ENCODE peak calls at places on chromosomes 7 and 10, in seven cellular contexts. B is mesenchymal stem cell, A is neuronal stem cell, X is IMR-90, Q is H9, G is H1, P is trophoblast cell. M is an unnamed sample.

GRCh38 chr10:74738985-74739567 is 87.3 kb upstream of the KAT6B start:
- DNase-seq in B (peak; percentile 16), A (no peak), X (peak; percentile 16), Q (peak; percentile 44), G (no peak), P (no peak), M (peak; percentile 65)

GRCh38 chr10:58424176-58424575 is 39.0 kb downstream of the TFAM start:
- DNase-seq in B (no peak), A (no peak), X (peak; percentile 13), Q (no peak), G (no peak), P (peak; percentile 88), M (no peak)

GRCh38 chr10:123433539-123433938 is 232.6 kb upstream of the GPR26 start:
- DNase-seq in B (no peak), A (no peak), X (no peak), Q (no peak), G (no peak), P (peak; percentile 48), M (no peak)

GRCh38 chr10:114401195-114401741 is 3.0 kb downstream of the AFAP1L2 start:
- DNase-seq in B (peak; percentile 88), A (no peak), X (peak; percentile 49), Q (no peak), G (no peak), P (no peak), M (no peak)

GRCh38 chr7:104415700-104416099 is 87.3 kb downstream of the LHFPL3 start:
- DNase-seq in B (no peak), A (no peak), X (no peak), Q (no peak), G (no peak), P (no peak), M (peak; percentile 18)

GRCh38 chr10:88896336-88897018 is 16.4 kb downstream of the STAMBPL1 start:
- DNase-seq in B (no peak), A (no peak), X (no peak), Q (no peak), G (no peak), P (peak; percentile 41), M (no peak)

GRCh38 chr10:69657417-69657816 is 27.4 kb downstream of the FAM241B start:
- DNase-seq in B (no peak), A (no peak), X (peak; percentile 6), Q (no peak), G (no peak), P (no peak), M (peak; percentile 38)

GRCh38 chr7:16627236-16627635 is 18.3 kb downstream of the ANKMY2 start:
- DNase-seq in B (peak; percentile 60), A (no peak), X (peak; percentile 59), Q (no peak), G (no peak), P (no peak), M (no peak)

DNA sequence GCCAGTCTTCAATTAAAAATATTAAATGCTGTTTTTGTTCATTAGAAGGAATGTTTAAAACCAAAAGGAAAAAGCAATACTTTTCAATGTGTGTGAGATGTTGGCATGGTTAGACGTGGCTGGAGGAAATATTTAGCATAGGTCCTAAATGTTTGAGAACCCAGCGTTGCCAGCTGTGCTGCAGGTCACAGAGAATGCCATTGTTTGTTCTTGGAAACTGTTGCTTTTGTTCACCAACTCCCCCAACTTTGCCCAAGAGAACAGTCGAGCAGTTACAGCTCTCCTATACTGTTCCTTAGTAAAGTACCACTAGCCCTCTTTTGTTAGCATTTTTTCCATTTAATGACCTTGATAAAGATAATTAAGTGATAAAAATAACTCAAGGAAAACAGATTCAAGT is 44.5 kb upstream of the ELMO1 start:
- DNase-seq in B (no peak), A (no peak), X (no peak), Q (no peak), G (no peak), P (no peak), M (no peak)
- H3K18ac ChIP-seq in B (no peak overlapping the region), A (no peak overlapping the region), X (no peak overlapping the region), Q (no peak overlapping the region), G (no peak overlapping the region), P (no peak overlapping the region), M (no peak overlapping the region)

GRCh38 chr10:55370021-55370420 is 569.0 kb upstream of the PCDH15 start:
- DNase-seq in B (peak; percentile 75), A (peak; percentile 20), X (no peak), Q (no peak), G (no peak), P (peak; percentile 1), M (no peak)

GRCh38 chr10:55367555-55367954 is 566.5 kb upstream of the PCDH15 start:
- DNase-seq in B (no peak), A (no peak), X (no peak), Q (no peak), G (no peak), P (no peak), M (no peak)

GRCh38 chr10:55374060-55374459 is 573.0 kb upstream of the PCDH15 start:
- DNase-seq in B (no peak), A (no peak), X (no peak), Q (no peak), G (no peak), P (no peak), M (no peak)

DNA sequence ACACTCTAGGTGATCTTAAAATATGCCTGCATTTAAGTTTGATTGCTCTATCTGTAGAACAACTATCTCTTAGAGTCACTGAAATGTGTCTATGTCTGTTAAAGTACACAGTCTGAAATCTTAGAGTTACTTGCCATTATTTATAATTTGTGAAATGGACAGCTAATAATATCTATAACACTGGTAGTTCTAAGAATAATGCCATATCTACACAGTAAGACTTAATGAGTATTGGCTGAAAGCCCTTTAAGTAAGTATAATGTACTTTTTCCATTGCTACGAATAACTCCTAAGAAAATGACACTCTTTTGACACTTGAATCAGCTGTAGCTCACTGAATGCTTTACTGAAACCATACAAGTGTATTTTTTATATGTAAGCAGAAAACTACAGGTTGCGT is 567.4 kb upstream of the PCDH15 start:
- DNase-seq in B (no peak), A (no peak), X (no peak), Q (no peak), G (no peak), P (no peak), M (no peak)
- H3K18ac ChIP-seq in B (no peak overlapping the region), A (no peak overlapping the region), X (no peak overlapping the region), Q (no peak overlapping the region), G (no peak overlapping the region), P (no peak overlapping the region), M (no peak overlapping the region)

DNA sequence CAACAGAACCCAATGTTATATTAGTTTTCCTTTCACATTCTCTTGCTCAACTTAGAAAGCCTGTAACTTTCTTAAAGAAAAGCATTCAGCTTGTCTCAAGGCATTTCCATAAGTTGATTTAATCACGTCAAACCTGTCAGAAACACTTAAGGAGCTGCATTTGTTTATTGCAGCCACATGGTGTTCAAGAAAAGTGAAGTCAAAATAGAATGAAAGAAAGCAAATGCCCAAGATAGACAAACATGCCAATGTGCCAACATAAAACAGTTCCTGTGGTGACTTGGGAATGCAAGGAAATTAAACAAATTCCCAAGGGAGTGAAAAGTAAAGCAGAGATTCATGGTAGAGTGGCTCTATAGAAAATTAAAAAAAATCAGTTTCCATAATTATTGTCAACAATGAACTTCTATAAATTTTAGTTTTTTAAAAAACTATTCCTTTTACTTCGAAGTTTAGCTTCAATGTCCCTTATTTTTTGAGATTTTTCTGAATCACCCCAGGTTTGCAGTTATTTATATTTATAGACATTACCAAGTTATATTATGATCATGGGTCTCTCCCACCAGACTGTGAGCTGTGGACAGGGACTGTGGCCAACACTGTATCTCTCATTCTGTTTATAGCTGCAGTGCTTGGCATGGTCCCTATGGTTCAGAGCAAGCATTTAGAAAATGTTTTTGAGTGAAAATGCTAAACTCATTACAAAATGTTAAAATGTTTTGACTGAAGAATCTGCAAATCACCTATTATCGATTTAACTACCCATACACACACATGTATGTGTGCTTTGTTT is 887.4 kb downstream of the REEP3 start:
- DNase-seq in B (peak; percentile 16), A (no peak), X (no peak), Q (no peak), G (no peak), P (no peak), M (no peak)
- H3K18ac ChIP-seq in B (no peak overlapping the region), A (no peak overlapping the region), X (no peak overlapping the region), Q (no peak overlapping the region), G (no peak overlapping the region), P (no peak overlapping the region), M (no peak overlapping the region)

GRCh38 chr7:29431686-29432085 is 131.9 kb upstream of the PRR15 start:
- DNase-seq in B (no peak), A (no peak), X (no peak), Q (no peak), G (no peak), P (no peak), M (no peak)
- H3K18ac ChIP-seq in B (no peak overlapping the region), A (no peak overlapping the region), X (no peak overlapping the region), Q (no peak overlapping the region), G (no peak overlapping the region), P (no peak overlapping the region), M (no peak overlapping the region)

GRCh38 chr10:67282871-67283270 is 357.0 kb downstream of the LRRTM3 start:
- DNase-seq in B (no peak), A (no peak), X (no peak), Q (no peak), G (no peak), P (no peak), M (no peak)

GRCh38 chr10:67284589-67284988 is 358.8 kb downstream of the LRRTM3 start:
- DNase-seq in B (no peak), A (no peak), X (no peak), Q (no peak), G (no peak), P (no peak), M (no peak)

GRCh38 chr10:67288688-67289410 is 363.0 kb downstream of the LRRTM3 start:
- DNase-seq in B (no peak), A (no peak), X (no peak), Q (no peak), G (no peak), P (no peak), M (no peak)
- H3K18ac ChIP-seq in B (no peak overlapping the region), A (no peak overlapping the region), X (no peak overlapping the region), Q (no peak overlapping the region), G (no peak overlapping the region), P (no peak overlapping the region), M (no peak overlapping the region)

GRCh38 chr7:137903382-137904169 is 56.8 kb upstream of the DGKI start:
- DNase-seq in B (peak; percentile 83), A (peak; percentile 71), X (peak; percentile 82), Q (peak; percentile 71), G (peak; percentile 51), P (peak; percentile 83), M (peak; percentile 81)

GRCh38 chr7:137908106-137908505 is 61.3 kb upstream of the DGKI start:
- DNase-seq in B (no peak), A (no peak), X (no peak), Q (no peak), G (no peak), P (no peak), M (no peak)

GRCh38 chr7:137900137-137900536 is 53.4 kb upstream of the DGKI start:
- DNase-seq in B (no peak), A (no peak), X (no peak), Q (no peak), G (no peak), P (no peak), M (no peak)

GRCh38 chr7:137909042-137909441 is 62.3 kb upstream of the DGKI start:
- DNase-seq in B (no peak), A (no peak), X (peak; percentile 31), Q (no peak), G (no peak), P (peak; percentile 99), M (no peak)

GRCh38 chr7:137904826-137905225 is 58.1 kb upstream of the DGKI start:
- DNase-seq in B (peak; percentile 36), A (no peak), X (peak; percentile 16), Q (no peak), G (no peak), P (no peak), M (no peak)
- H3K18ac ChIP-seq in B (no peak overlapping the region), A (no peak overlapping the region), X (no peak overlapping the region), Q (no peak overlapping the region), G (no peak overlapping the region), P (no peak overlapping the region), M (no peak overlapping the region)

M was measured in mesendoderm.